ENCODE peak calls at places on chromosomes 3 and 15, in seven cellular contexts. J is cardiac fibroblast, Z is fibroblast of lung, H is WTC11, W is astrocyte of the spinal cord, D is tibial artery, K is ovary. T is an unnamed sample.

GRCh38 chr3:16869606-16870005 is 15.1 kb upstream of the PLCL2 start:
- DNase-seq in J (peak; percentile 33), Z (no peak), H (no peak), W (no peak), D (no peak), K (no peak), T (no peak)

GRCh38 chr3:126629999-126630398 is 24.9 kb downstream of the TXNRD3 start:
- DNase-seq in J (no peak), Z (no peak), H (no peak), W (no peak), D (no peak), K (no peak), T (no peak)

GRCh38 chr15:67520276-67520975 is 505 bp upstream of the C15orf61 start:
- DNase-seq in J (peak; percentile 27), Z (no peak), H (no peak), W (no peak), D (no peak), K (no peak), T (no peak)

GRCh38 chr3:15387735-15388134 is 39.6 kb downstream of the METTL6 start:
- DNase-seq in J (no peak), Z (no peak), H (no peak), W (no peak), D (no peak), K (no peak), T (no peak)

GRCh38 chr3:99674086-99674789 is 35.8 kb downstream of the COL8A1 start:
- DNase-seq in J (peak; percentile 87), Z (peak; percentile 88), H (no peak), W (peak; percentile 83), D (peak; percentile 52), K (no peak), T (no peak)

GRCh38 chr15:28983432-28984311 is 97.9 kb downstream of the APBA2 start:
- DNase-seq in J (no peak), Z (no peak), H (peak; percentile 52), W (no peak), D (no peak), K (no peak), T (no peak)

GRCh38 chr15:61681676-61682075 is 378.6 kb downstream of the VPS13C start:
- DNase-seq in J (no peak), Z (no peak), H (no peak), W (no peak), D (no peak), K (no peak), T (no peak)

GRCh38 chr3:107826727-107827126 is 264.1 kb downstream of the CD47 start:
- DNase-seq in J (no peak), Z (no peak), H (no peak), W (no peak), D (no peak), K (no peak), T (no peak)

GRCh38 chr15:66777054-66777453 is 75.0 kb downstream of the SMAD6 start:
- DNase-seq in J (no peak), Z (no peak), H (no peak), W (no peak), D (peak; percentile 48), K (no peak), T (no peak)

GRCh38 chr3:113218011-113218678 is 6.8 kb downstream of the BOC start:
- DNase-seq in J (no peak), Z (no peak), H (no peak), W (no peak), D (no peak), K (no peak), T (no peak)

GRCh38 chr3:23810342-23811116 is 4.8 kb downstream of the UBE2E1 start:
- DNase-seq in J (peak; percentile 32), Z (peak; percentile 32), H (peak; percentile 66), W (peak; percentile 30), D (peak; percentile 71), K (peak; percentile 78), T (peak; percentile 53)

GRCh38 chr3:157769378-157769777 is 266.2 kb upstream of the VEPH1 start:
- DNase-seq in J (no peak), Z (no peak), H (no peak), W (no peak), D (no peak), K (no peak), T (no peak)

GRCh38 chr3:89000886-89001285 is 106.5 kb upstream of the EPHA3 start:
- DNase-seq in J (peak; percentile 66), Z (peak; percentile 53), H (no peak), W (peak; percentile 74), D (no peak), K (no peak), T (no peak)

GRCh38 chr3:52452570-52453221 is 1.1 kb downstream of the TNNC1 start:
- DNase-seq in J (no peak), Z (no peak), H (no peak), W (no peak), D (no peak), K (peak; percentile 36), T (no peak)

GRCh38 chr15:89167267-89168176 is 53.9 kb downstream of the RLBP1 start:
- DNase-seq in J (peak; percentile 73), Z (peak; percentile 94), H (no peak), W (peak; percentile 79), D (peak; percentile 78), K (no peak), T (no peak)

GRCh38 chr3:174776123-174776522 is 83.0 kb upstream of the NAALADL2 start:
- DNase-seq in J (peak; percentile 59), Z (peak; percentile 34), H (no peak), W (no peak), D (no peak), K (no peak), T (no peak)

GRCh38 chr15:75224281-75224680 is 22.6 kb downstream of the C15orf39 start:
- DNase-seq in J (no peak), Z (no peak), H (no peak), W (no peak), D (no peak), K (no peak), T (no peak)

GRCh38 chr3:69986419-69986818 is 13.1 kb upstream of the SAMMSON start:
- DNase-seq in J (no peak), Z (no peak), H (no peak), W (no peak), D (no peak), K (no peak), T (no peak)

GRCh38 chr3:185789891-185790830 is 34.7 kb downstream of the IGF2BP2 start:
- DNase-seq in J (no peak), Z (peak; percentile 35), H (no peak), W (no peak), D (no peak), K (no peak), T (no peak)

GRCh38 chr3:171459130-171459941 is 869 bp downstream of the TNIK start:
- DNase-seq in J (peak; percentile 53), Z (peak; percentile 57), H (peak; percentile 45), W (peak; percentile 46), D (peak; percentile 67), K (peak; percentile 41), T (peak; percentile 13)

GRCh38 chr3:188283347-188283746 is 129.4 kb downstream of the LPP start:
- DNase-seq in J (peak; percentile 56), Z (peak; percentile 36), H (no peak), W (no peak), D (no peak), K (no peak), T (no peak)
- TF ChIP-seq CTCF in J (peak; percentile 13), Z (peak; percentile 30), H (no peak), W (peak; percentile 5), D (peak; percentile 25), K (peak; percentile 26), T (peak; percentile 16)

DNA sequence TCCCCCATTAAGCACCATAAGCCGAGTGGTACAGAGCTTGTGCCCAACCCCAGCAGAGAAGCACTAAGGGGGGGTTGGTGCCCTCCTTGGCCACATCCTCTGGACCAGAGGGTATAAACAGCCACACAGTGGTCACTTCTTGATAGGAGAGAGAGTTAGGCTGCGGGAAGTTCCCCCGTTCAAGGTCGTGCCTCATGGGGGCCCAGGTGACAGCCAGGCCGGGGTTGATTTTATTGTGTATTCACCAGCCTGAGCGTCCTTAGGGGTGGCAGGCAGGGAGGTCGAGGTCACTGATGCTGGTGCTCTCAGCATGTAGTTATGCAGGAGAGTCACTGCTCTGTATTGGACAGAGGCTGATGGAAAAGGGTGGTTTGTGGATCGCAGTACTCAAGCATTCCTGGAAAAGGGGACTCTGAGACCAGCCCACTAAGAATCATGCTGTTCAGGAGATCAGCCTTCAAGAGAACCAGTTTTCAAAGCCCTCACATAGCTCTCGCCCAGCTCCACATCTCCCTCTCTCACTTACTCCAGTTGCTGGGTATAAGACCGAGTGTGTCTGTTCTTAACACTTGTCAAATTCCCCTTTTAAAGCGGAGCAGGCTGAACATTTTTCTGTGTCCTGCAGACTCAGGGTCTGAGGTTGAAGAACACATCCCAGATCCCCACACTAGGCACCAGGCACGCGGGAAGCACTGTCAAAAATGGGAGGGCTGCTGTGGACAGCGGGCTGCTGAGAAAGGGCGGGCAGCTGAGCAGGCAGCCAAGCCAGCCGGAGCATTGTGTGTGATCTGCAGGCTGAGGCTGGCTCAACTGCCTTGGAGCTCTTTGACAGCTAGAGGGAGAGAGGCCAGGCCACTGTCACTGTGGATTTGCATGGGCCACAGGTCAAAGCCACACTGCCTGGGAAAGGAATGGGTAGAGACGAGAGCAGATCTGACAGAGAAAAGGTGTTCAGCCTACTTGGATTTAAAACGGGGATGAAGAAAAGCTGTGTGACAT is 279.3 kb upstream of the LRRFIP2 start:
- DNase-seq in J (peak; percentile 4), Z (no peak), H (peak; percentile 37), W (no peak), D (peak; percentile 92), K (peak; percentile 58), T (no peak)
- TF ChIP-seq CTCF in J (no peak), Z (peak; percentile 23), H (no peak), W (no peak), D (peak; percentile 42), K (no peak), T (peak; percentile 38)

DNA sequence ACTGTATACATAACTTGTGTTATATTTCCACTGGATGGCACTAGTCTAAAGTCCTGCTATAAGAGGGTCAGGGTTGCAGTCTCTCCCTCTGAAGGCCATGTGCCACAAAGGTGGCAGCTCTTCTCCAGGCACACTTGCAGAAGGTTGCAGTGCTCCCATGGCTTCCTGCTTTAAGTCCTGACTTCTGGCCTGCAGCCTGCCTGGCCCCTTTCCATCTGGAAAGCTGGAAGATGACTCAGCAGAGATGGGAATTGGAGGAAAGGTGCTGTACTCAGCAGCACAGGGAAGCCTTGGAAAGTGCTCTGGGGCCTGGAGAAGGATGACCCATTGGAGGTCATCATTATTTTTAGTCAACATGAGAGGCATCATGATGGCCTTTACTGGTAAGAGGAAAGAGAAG is 40.9 kb upstream of the MRPL3 start:
- DNase-seq in J (peak; percentile 66), Z (peak; percentile 89), H (no peak), W (peak; percentile 89), D (no peak), K (peak; percentile 88), T (no peak)
- TF ChIP-seq CTCF in J (no peak), Z (peak; percentile 4), H (no peak), W (no peak), D (no peak), K (no peak), T (no peak)

GRCh38 chr3:46999516-47000197 is 20.2 kb downstream of the NBEAL2 start:
- DNase-seq in J (no peak), Z (no peak), H (no peak), W (no peak), D (no peak), K (no peak), T (no peak)

GRCh38 chr3:46997453-46998091 is 18.1 kb downstream of the NBEAL2 start:
- DNase-seq in J (no peak), Z (no peak), H (no peak), W (no peak), D (no peak), K (peak; percentile 32), T (no peak)

GRCh38 chr3:46998121-46998851 is 18.8 kb downstream of the NBEAL2 start:
- DNase-seq in J (peak; percentile 49), Z (peak; percentile 34), H (peak; percentile 93), W (peak; percentile 47), D (peak; percentile 81), K (peak; percentile 70), T (peak; percentile 76)

GRCh38 chr3:47000198-47000815 is 20.8 kb downstream of the NBEAL2 start:
- DNase-seq in J (peak; percentile 28), Z (no peak), H (no peak), W (no peak), D (no peak), K (no peak), T (no peak)

GRCh38 chr3:46998852-46999515 is 19.5 kb downstream of the NBEAL2 start:
- DNase-seq in J (no peak), Z (no peak), H (no peak), W (no peak), D (no peak), K (peak; percentile 35), T (no peak)
- TF ChIP-seq CTCF in J (no peak), Z (no peak), H (peak; percentile 16), W (no peak), D (no peak), K (no peak), T (no peak)